ENCODE peak calls at places on chromosomes 13 and 19, in five cellular contexts. R, J, X, L and D are unnamed samples.

GRCh38 chr13:33644607-33645543 is 173.1 kb upstream of the RFC3 start:
- DNase-seq in R (no peak), J (no peak), X (no peak), L (peak; percentile 25), D (no peak)

GRCh38 chr19:17333611-17334413 is 843 bp downstream of the ANO8 start:
- DNase-seq in R (peak; percentile 47), J (peak; percentile 49), X (no peak), L (peak; percentile 90), D (peak; percentile 63)

GRCh38 chr19:12937243-12938053 is 961 bp upstream of the CALR start:
- DNase-seq in R (no peak), J (no peak), X (no peak), L (peak; percentile 56), D (no peak)

GRCh38 chr19:7977723-7978040 is 27.8 kb downstream of the ELAVL1 start:
- DNase-seq in R (no peak), J (no peak), X (no peak), L (no peak), D (no peak)

GRCh38 chr13:113220141-113220598 is 10.8 kb downstream of the CUL4A start:
- DNase-seq in R (no peak), J (no peak), X (no peak), L (no peak), D (no peak)

GRCh38 chr13:84430015-84430414 is 547.7 kb upstream of the SLITRK1 start:
- DNase-seq in R (no peak), J (no peak), X (no peak), L (no peak), D (no peak)

GRCh38 chr13:68439821-68440220 is 1209.7 kb upstream of the PCDH9 start:
- DNase-seq in R (no peak), J (no peak), X (no peak), L (no peak), D (no peak)

GRCh38 chr19:2055871-2056809 is 5.1 kb upstream of the MKNK2 start:
- DNase-seq in R (no peak), J (no peak), X (no peak), L (peak; percentile 65), D (no peak)

GRCh38 chr13:40640845-40641458 is 25.5 kb downstream of the FOXO1 start:
- DNase-seq in R (no peak), J (no peak), X (no peak), L (no peak), D (no peak)

GRCh38 chr13:110912651-110913051 is 2.2 kb downstream of the ANKRD10 start:
- DNase-seq in R (no peak), J (no peak), X (no peak), L (no peak), D (no peak)

GRCh38 chr19:46898731-46899130 is 37.9 kb downstream of the ARHGAP35 start:
- DNase-seq in R (no peak), J (peak; percentile 29), X (peak; percentile 50), L (no peak), D (no peak)

GRCh38 chr19:2021453-2022140 is 6.1 kb upstream of the BTBD2 start:
- DNase-seq in R (no peak), J (no peak), X (no peak), L (no peak), D (no peak)

GRCh38 chr19:51688665-51689571 is 4.2 kb upstream of the SPACA6 start:
- DNase-seq in R (no peak), J (peak; percentile 91), X (no peak), L (peak; percentile 44), D (no peak)

GRCh38 chr19:3785464-3785937 is 680 bp downstream of the MATK start:
- DNase-seq in R (no peak), J (peak; percentile 41), X (no peak), L (peak; percentile 16), D (no peak)

GRCh38 chr13:44331912-44332840 is 41.4 kb upstream of the SERP2 start:
- DNase-seq in R (no peak), J (peak; percentile 22), X (no peak), L (no peak), D (no peak)

GRCh38 chr13:88248393-88248792 is 577.2 kb downstream of the SLITRK5 start:
- DNase-seq in R (no peak), J (no peak), X (no peak), L (no peak), D (no peak)

GRCh38 chr13:92074658-92075057 is 676.2 kb downstream of the GPC5 start:
- DNase-seq in R (no peak), J (no peak), X (no peak), L (no peak), D (no peak)

GRCh38 chr13:102812616-102813287 is 13.8 kb downstream of the BIVM start:
- DNase-seq in R (no peak), J (no peak), X (no peak), L (no peak), D (no peak)

GRCh38 chr19:17264641-17264979 is at the start of gene USHBP1:
- DNase-seq in R (no peak), J (no peak), X (no peak), L (no peak), D (no peak)

GRCh38 chr13:112670118-112670517 is 19.7 kb upstream of the ATP11A start:
- DNase-seq in R (no peak), J (no peak), X (no peak), L (no peak), D (no peak)

GRCh38 chr19:55340784-55341147 is 1.1 kb downstream of the KMT5C start:
- DNase-seq in R (no peak), J (peak; percentile 44), X (no peak), L (peak; percentile 47), D (no peak)

GRCh38 chr19:36950335-36951119 is 34.4 kb downstream of the ZNF568 start:
- DNase-seq in R (no peak), J (no peak), X (no peak), L (no peak), D (no peak)

GRCh38 chr19:47848871-47849473 is 10.1 kb upstream of the TPRX2 start:
- DNase-seq in R (no peak), J (no peak), X (no peak), L (peak; percentile 67), D (no peak)

GRCh38 chr19:1495051-1495798 is 4.2 kb downstream of the REEP6 start:
- DNase-seq in R (no peak), J (no peak), X (no peak), L (no peak), D (no peak)

GRCh38 chr13:44801990-44802389 is 187.3 kb downstream of the NUFIP1 start:
- DNase-seq in R (no peak), J (no peak), X (no peak), L (no peak), D (no peak)

GRCh38 chr13:73064991-73065390 is 6.2 kb downstream of the KLF5 start:
- DNase-seq in R (no peak), J (no peak), X (no peak), L (no peak), D (no peak)

GRCh38 chr13:61414136-61414535 is 1.5 kb downstream of the PCDH20 start:
- DNase-seq in R (no peak), J (peak; percentile 57), X (no peak), L (no peak), D (no peak)

GRCh38 chr13:55000844-55001243 is 1972.2 kb downstream of the OLFM4 start:
- DNase-seq in R (no peak), J (no peak), X (no peak), L (no peak), D (no peak)

GRCh38 chr13:26943748-26944147 is 183.2 kb upstream of the GPR12 start:
- DNase-seq in R (no peak), J (no peak), X (no peak), L (no peak), D (no peak)